ENCODE peak calls at places on chromosomes 7 and 10, in five cellular contexts. U is mammary epithelial cell, K is GM12878, L is OCI-LY7, N is fibroblast of lung. A is an unnamed sample.

GRCh38 chr10:105597297-105597696 is 956.2 kb downstream of the SORCS3 start:
- DNase-seq in K (no peak), N (no peak), L (no peak), U (no peak), A (no peak)

GRCh38 chr7:17929647-17930395 is 10.5 kb downstream of the SNX13 start:
- DNase-seq in K (no peak), L (no peak), N (no peak), U (no peak), A (no peak)

GRCh38 chr7:28748934-28749584 is 209.1 kb downstream of the TRIL start:
- DNase-seq in K (no peak), U (peak; percentile 82), N (peak; percentile 74), L (peak; percentile 5), A (no peak)

GRCh38 chr7:69643708-69644445 is 45.6 kb downstream of the AUTS2 start:
- DNase-seq in L (no peak), U (no peak), K (no peak), N (peak; percentile 18), A (no peak)

GRCh38 chr10:30387646-30388243 is 38.7 kb upstream of the MTPAP start:
- DNase-seq in K (no peak), N (peak; percentile 73), L (no peak), U (peak; percentile 87), A (no peak)

GRCh38 chr7:16675277-16675676 is 29.3 kb downstream of the BZW2 start:
- DNase-seq in U (no peak), L (no peak), K (no peak), N (no peak), A (no peak)

GRCh38 chr10:29257106-29257783 is 31.6 kb upstream of the LYZL1 start:
- DNase-seq in K (no peak), U (peak; percentile 40), N (peak; percentile 92), L (no peak), A (no peak)

GRCh38 chr7:131532570-131533091 is 23.8 kb downstream of the PODXL start:
- DNase-seq in K (no peak), L (no peak), N (no peak), U (no peak), A (no peak)

GRCh38 chr10:112389147-112389822 is 15.4 kb downstream of the ACSL5 start:
- DNase-seq in U (peak; percentile 62), L (peak; percentile 17), N (peak; percentile 49), K (peak; percentile 59), A (no peak)

GRCh38 chr10:104256335-104257080 is 1.8 kb downstream of the GSTO1 start:
- DNase-seq in L (no peak), U (peak; percentile 40), N (peak; percentile 8), K (no peak), A (no peak)

GRCh38 chr10:35940067-35940989 is 298.2 kb upstream of the FZD8 start:
- DNase-seq in N (no peak), U (no peak), L (no peak), K (no peak), A (no peak)

GRCh38 chr7:25186436-25186835 is 41.9 kb downstream of the NPVF start:
- DNase-seq in L (no peak), K (no peak), N (no peak), U (no peak), A (peak; percentile 5)

GRCh38 chr10:11541296-11541695 is 70.2 kb downstream of the USP6NL start:
- DNase-seq in N (no peak), L (no peak), U (no peak), K (no peak), A (no peak)

GRCh38 chr7:12210179-12211053 is 678 bp upstream of the TMEM106B start:
- DNase-seq in K (no peak), U (no peak), L (no peak), N (peak; percentile 42), A (no peak)

GRCh38 chr10:121054876-121055275 is 203.7 kb downstream of the WDR11 start:
- DNase-seq in L (no peak), U (no peak), N (no peak), K (no peak), A (no peak)

GRCh38 chr10:90138844-90139243 is 437.5 kb downstream of the KIF20B start:
- DNase-seq in N (no peak), K (no peak), L (peak; percentile 47), U (no peak), A (no peak)

GRCh38 chr10:124287071-124287685 is 131.5 kb downstream of the OAT start:
- DNase-seq in N (no peak), U (no peak), K (no peak), L (no peak), A (no peak)

GRCh38 chr10:114398587-114399331 is 5.5 kb downstream of the AFAP1L2 start:
- DNase-seq in L (no peak), K (no peak), U (no peak), N (no peak), A (no peak)

GRCh38 chr7:1459930-1460756 is 873 bp upstream of the MICALL2 start:
- DNase-seq in K (no peak), N (no peak), U (peak; percentile 43), L (no peak), A (no peak)

GRCh38 chr10:119190954-119191619 is 12.5 kb upstream of the PRDX3 start:
- DNase-seq in K (no peak), N (no peak), U (no peak), L (no peak), A (no peak)

GRCh38 chr10:119191881-119192280 is 13.3 kb upstream of the PRDX3 start:
- DNase-seq in L (no peak), K (no peak), U (peak; percentile 87), N (no peak), A (no peak)

GRCh38 chr10:119190353-119190752 is 11.7 kb upstream of the PRDX3 start:
- DNase-seq in L (no peak), K (no peak), U (peak; percentile 96), N (peak; percentile 100), A (no peak)

DNA sequence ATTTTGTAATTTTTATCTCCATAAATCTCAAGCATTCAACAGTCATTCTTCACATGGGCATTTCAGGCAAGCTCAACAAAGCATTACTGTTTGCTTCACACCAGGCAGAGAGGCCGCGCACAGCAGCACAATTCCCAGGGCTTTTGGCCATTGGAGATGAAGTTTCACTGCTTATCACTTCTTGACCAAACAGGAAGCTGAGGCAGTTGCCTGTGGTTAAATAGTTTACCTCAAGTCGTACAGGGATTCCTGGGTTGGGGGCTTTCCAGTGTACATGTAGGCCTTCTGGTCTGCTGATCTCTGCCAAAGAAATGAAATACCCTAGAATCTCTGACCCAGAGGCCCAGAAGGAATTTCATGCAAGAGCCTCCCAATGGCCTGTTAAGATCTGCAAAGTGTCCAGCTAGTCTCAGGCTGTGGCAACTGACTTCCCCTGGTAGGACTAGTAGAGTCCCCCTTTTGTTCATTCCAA is 11.2 kb upstream of the PRDX3 start:
- DNase-seq in U (peak; percentile 37), L (no peak), N (peak; percentile 94), K (no peak), A (no peak)
- H3K27ac ChIP-seq in U (peak overlapping the region; percentile 40), L (no peak overlapping the region), N (peak overlapping the region; percentile 8), K (no peak overlapping the region), A (peak overlapping the region; percentile 24)

DNA sequence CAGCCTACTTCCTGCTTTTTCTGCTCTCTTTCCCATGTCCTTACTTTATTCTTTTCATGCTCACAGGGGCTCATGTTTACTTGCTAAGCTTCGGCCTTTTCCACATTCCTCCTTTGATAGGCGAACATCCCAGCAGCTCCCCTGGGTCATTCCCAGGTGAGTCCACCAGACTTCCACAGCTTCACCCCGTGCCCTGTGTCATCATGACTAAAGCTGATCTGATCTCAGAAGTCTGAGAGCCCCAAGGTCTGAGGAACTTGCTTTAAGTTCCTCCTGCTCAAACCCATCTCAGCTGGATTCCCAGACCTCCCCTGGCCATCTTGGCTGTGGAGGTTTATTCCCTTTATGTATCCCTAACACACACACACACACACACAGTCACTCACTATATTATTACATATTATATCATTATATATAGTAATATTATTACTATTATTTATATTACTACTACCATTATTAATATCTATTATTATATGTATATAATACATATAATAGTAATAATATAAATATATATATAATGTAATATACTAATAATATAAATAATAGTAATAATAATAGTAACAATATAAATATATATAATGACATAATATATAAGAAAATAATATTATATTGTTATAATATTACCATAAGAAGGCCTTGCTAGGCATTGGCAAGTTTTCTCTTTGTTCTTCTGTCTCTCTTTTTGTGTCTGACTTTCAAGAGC is 295.9 kb downstream of the PTEN start:
- DNase-seq in U (no peak), N (no peak), L (no peak), K (no peak), A (no peak)
- H3K27ac ChIP-seq in U (no peak overlapping the region), N (peak overlapping the region; percentile 67), L (no peak overlapping the region), K (no peak overlapping the region), A (no peak overlapping the region)

GRCh38 chr7:66790219-66790618 is 49.7 kb downstream of the RABGEF1 start:
- DNase-seq in U (no peak), K (no peak), N (no peak), L (no peak), A (no peak)

DNA sequence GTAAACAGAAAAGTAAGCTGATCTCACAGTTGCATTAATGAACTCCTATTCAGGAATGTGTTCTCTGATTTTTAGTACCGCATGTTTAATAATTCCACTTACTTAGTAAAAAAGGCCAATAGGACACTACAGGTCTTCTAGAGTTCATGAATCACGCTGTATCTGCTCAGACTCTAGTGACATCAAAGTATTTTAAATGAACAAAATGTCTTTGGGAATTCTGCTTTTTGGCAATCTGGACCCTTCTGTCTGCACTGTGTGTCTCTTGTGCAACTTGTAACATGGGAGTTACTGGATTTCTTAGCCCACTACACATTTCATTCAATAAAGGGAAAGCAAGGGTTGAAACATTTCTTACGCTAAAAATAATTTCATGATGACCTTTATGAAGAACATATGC is 50.2 kb downstream of the RABGEF1 start:
- DNase-seq in K (no peak), L (no peak), U (no peak), N (no peak), A (no peak)
- H3K27ac ChIP-seq in K (no peak overlapping the region), L (no peak overlapping the region), U (no peak overlapping the region), N (no peak overlapping the region), A (no peak overlapping the region)

DNA sequence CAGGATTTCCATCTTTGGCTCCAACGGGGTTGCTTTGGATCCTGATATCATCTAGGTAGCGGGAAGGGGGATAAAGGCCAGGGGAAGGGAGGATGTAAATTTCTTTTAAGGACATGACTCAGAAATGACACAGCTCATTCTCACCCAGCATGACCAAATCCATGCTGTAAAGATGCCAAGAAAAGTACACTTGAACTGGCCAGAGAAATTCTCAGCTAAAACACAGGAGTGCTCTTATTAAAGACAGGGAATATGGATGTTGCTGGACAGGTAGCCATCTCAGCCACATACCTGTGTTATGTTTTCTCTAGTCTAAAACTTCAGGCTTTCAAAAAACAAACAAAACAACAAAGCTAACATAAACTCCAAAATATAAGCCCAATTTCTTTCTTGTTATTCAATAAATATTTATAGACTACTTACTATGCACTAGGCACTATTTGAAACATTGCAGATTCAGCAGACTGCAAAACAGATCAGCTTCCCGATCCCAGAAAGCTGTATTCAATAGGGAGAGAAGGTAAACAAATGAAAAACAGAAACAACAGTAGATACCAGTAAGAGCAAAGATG is 68.2 kb downstream of the NAMPT start:
- DNase-seq in N (peak; percentile 95), L (no peak), U (peak; percentile 94), K (no peak), A (no peak)
- H3K27ac ChIP-seq in N (peak overlapping the region; percentile 79), L (no peak overlapping the region), U (peak overlapping the region; percentile 58), K (no peak overlapping the region), A (no peak overlapping the region)

A was measured in substantia nigra.